ENCODE peak calls at places on chromosomes 16 and 17, in eight cellular contexts. X is mucosa of descending colon, E is fibroblast of lung, F is psoas muscle, R is bronchial epithelial cell, H is left ventricle myocardium inferior, N is dorsolateral prefrontal cortex, W is adrenal gland. B is an unnamed sample.

GRCh38 chr16:6096931-6097665 is 999.5 kb upstream of the EEF2KMT start:
- DNase-seq in H (no peak), X (no peak), N (no peak), R (no peak), W (no peak), F (no peak), E (no peak), B (no peak)

GRCh38 chr17:75077072-75077489 is 10.7 kb upstream of the SLC16A5 start:
- DNase-seq in R (no peak), W (no peak), X (peak), E (no peak), H (no peak), F (no peak), N (no peak), B (no peak)

GRCh38 chr17:1455291-1455747 is 713 bp downstream of the CRK start:
- DNase-seq in R (peak), H (peak), N (no peak), W (peak), X (peak), E (peak), F (peak), B (no peak)

GRCh38 chr17:72529386-72529785 is 408.6 kb downstream of the SOX9 start:
- DNase-seq in W (no peak), F (no peak), R (no peak), H (no peak), X (no peak), N (no peak), E (no peak), B (no peak)

GRCh38 chr16:26795184-26795583 is 271.5 kb upstream of the C16orf82 start:
- DNase-seq in E (no peak), X (no peak), W (no peak), F (no peak), R (no peak), H (no peak), N (no peak), B (no peak)

GRCh38 chr17:75270218-75270965 is 639 bp downstream of the MIF4GD start:
- DNase-seq in W (peak), E (peak), H (peak), F (peak), R (peak), N (no peak), X (peak), B (no peak)

GRCh38 chr17:44543213-44543904 is 13.9 kb upstream of the FZD2 start:
- DNase-seq in X (no peak), W (no peak), N (no peak), R (peak), F (no peak), E (peak), H (no peak), B (peak)

GRCh38 chr17:42276359-42276608 is at the start of gene STAT5B:
- DNase-seq in W (peak), X (peak), E (peak), N (no peak), F (peak), R (peak), H (peak), B (no peak)

GRCh38 chr16:58393138-58393504 is 850 bp downstream of the GINS3 start:
- DNase-seq in X (no peak), H (no peak), R (peak), W (no peak), E (no peak), F (no peak), N (no peak), B (no peak)

DNA sequence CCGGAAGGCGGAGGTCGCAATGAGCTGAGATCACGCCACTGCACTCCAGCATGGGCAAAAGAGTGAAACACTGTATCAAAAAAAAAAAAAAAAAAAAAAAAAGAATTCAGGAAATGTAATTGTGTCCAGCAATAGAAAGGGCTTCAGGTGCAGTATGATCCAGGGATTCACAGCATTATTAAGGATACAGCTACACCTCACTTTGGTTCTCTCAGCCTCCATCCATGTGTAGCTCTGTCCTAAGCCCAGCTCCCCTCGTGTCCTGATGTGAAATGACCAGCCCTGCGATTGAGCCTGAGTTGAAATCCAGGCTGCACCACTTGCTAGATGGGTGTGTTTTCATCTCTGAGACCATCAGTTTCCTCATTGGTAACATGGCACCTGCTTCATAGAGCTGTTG is 3.0 kb downstream of the SLC5A10 start:
- DNase-seq in R (no peak), W (no peak), N (no peak), E (no peak), F (no peak), H (no peak), X (peak), B (no peak)
- H3K4me3 ChIP-seq in R (no peak), W (no peak), N (no peak), E (no peak), F (no peak), H (no peak), X (no peak), B (no peak)

DNA sequence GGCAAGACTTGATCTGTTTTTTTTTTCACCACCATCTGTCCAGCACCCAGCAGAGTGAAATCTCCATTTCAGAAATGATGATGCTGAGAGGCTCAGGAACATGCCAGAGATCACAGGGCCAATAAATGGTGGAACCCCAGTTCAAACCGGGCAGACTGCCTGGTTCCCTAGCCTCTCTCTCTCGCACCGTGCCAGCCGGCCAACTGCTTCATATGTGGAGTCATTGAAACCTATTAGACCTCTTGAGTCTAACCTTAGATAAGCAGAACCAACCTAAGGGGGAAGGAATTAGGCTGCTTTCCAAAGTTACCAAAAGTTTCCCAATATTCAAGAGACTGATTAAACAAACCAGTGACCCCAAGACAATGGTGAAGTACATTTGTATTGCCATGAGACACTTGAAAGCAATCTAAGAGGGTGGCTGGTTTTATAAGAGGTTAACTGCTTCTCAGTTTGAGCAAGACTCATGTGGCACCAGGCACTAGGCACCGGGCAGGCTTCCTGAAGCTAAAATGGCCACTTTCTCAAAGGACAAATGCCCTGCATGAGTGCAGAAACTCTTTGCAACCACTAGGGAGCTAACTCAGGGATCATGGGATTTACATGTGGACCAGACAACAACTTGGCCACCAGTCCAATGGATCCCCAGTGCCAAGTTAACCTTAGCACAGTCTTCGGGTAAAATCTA is 18.4 kb downstream of the TOX3 start:
- DNase-seq in R (no peak), F (no peak), E (no peak), W (no peak), X (no peak), H (no peak), N (no peak), B (no peak)
- TF ChIP-seq CTCF in R (no peak), F (no peak), E (no peak), W (no peak), X (no peak), H (no peak), N (no peak), B (peak)

GRCh38 chr17:59766486-59766885 is 59.0 kb downstream of the VMP1 start:
- DNase-seq in N (no peak), R (no peak), E (peak), H (no peak), X (no peak), F (no peak), W (no peak), B (no peak)
- H3K4me3 ChIP-seq in N (no peak), R (no peak), E (no peak), H (no peak), X (no peak), F (no peak), W (no peak), B (no peak)

DNA sequence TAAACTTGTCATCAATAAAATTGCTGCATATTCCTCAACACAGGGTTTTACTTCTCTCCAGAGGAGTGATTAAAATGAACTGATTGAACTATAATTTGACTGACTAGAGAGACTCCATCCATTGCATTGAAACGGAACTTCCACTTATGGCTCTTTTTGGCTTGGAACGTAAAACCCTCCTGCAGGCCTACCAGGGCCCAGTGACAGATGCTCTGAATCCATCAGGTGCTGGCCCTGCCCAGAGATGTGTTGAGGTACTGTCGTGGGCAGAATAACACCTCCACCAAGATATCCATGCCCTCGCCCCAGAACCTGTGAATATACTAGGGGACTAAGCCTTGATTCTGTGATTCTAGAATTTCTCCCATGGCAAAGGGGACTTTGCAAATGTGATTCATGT is 45.4 kb downstream of the CBLN1 start:
- DNase-seq in R (no peak), W (no peak), H (no peak), F (no peak), X (no peak), E (no peak), N (no peak), B (no peak)
- TF ChIP-seq CTCF in R (no peak), W (no peak), H (no peak), F (no peak), X (no peak), E (no peak), N (no peak), B (no peak)

B was measured in epithelial cell of proximal tubule.